ENCODE peak calls at places on chromosomes 6 and 20, in ten cellular contexts. T is pancreas; V is PC-9; J is transverse colon; L is body of pancreas; X is K562; N is Peyer's patch; S is CD8-positive, alpha-beta T cell; B is thyroid gland; A is spleen. C is an unnamed sample. For H3K4me1 and H3K36me3, the result is how much of the 10 kb centered on the place peaks cover.

GRCh38 chr20:49091104-49091503 is 45.0 kb downstream of the CSE1L start:
- DNase-seq in T (no peak), V (no peak), J (no peak), L (no peak), X (no peak), N (no peak), S (no peak), B (no peak), A (no peak), C (no peak)

GRCh38 chr6:136307351-136307750 is 17.7 kb upstream of the BCLAF1 start:
- DNase-seq in T (no peak), V (no peak), J (no peak), L (no peak), X (peak), N (no peak), S (no peak), B (no peak), A (no peak), C (no peak)

GRCh38 chr6:51028271-51028670 is 209.6 kb downstream of the TFAP2B start:
- DNase-seq in T (no peak), V (peak), J (no peak), L (no peak), X (no peak), N (no peak), S (no peak), B (no peak), A (no peak), C (no peak)

GRCh38 chr6:113824411-113824810 is 32.7 kb upstream of the MARCKS start:
- DNase-seq in T (no peak), V (no peak), J (no peak), L (peak), X (no peak), N (no peak), S (no peak), B (no peak), A (no peak), C (no peak)

GRCh38 chr6:101597711-101598110 is 204.2 kb downstream of the GRIK2 start:
- DNase-seq in T (no peak), V (no peak), J (no peak), L (no peak), X (no peak), N (no peak), S (no peak), B (no peak), A (no peak), C (no peak)

GRCh38 chr20:51136326-51136725 is 113.4 kb upstream of the KCNG1 start:
- DNase-seq in T (no peak), V (no peak), J (peak), L (no peak), X (no peak), N (no peak), S (no peak), B (no peak), A (no peak), C (no peak)

GRCh38 chr20:50379049-50379990 is 130.9 kb upstream of the PTPN1 start:
- DNase-seq in T (peak), V (peak), J (peak), L (peak), X (no peak), N (peak), S (no peak), B (peak), A (peak), C (no peak)

GRCh38 chr20:3616250-3616649 is 46.9 kb downstream of the GFRA4 start:
- DNase-seq in T (peak), V (no peak), J (no peak), L (peak), X (no peak), N (no peak), S (no peak), B (peak), A (no peak), C (no peak)

GRCh38 chr20:39660965-39661364 is 698.8 kb downstream of the DHX35 start:
- DNase-seq in T (no peak), V (no peak), J (no peak), L (no peak), X (no peak), N (no peak), S (no peak), B (no peak), A (no peak), C (no peak)

GRCh38 chr20:8790442-8791074 is 278.3 kb upstream of the PLCB4 start:
- DNase-seq in T (no peak), V (no peak), J (peak), L (peak), X (peak), N (no peak), S (no peak), B (peak), A (no peak), C (no peak)

GRCh38 chr20:36311854-36312723 is 6.0 kb downstream of the DLGAP4 start:
- DNase-seq in T (no peak), V (no peak), J (no peak), L (no peak), X (no peak), N (no peak), S (no peak), B (no peak), A (peak), C (no peak)

GRCh38 chr20:14343658-14344057 is 6.2 kb upstream of the FLRT3 start:
- DNase-seq in T (no peak), V (no peak), J (no peak), L (no peak), X (no peak), N (no peak), S (no peak), B (no peak), A (no peak), C (no peak)

GRCh38 chr20:9689041-9689440 is 149.8 kb downstream of the PAK5 start:
- DNase-seq in T (no peak), V (no peak), J (no peak), L (no peak), X (no peak), N (no peak), S (no peak), B (no peak), A (no peak), C (no peak)

GRCh38 chr6:14380421-14380820 is 262.8 kb downstream of the CD83 start:
- DNase-seq in T (no peak), V (no peak), J (no peak), L (no peak), X (no peak), N (no peak), S (no peak), B (no peak), A (no peak), C (no peak)

GRCh38 chr6:88483424-88483823 is 317.3 kb upstream of the CNR1 start:
- DNase-seq in T (no peak), V (no peak), J (no peak), L (no peak), X (no peak), N (no peak), S (no peak), B (no peak), A (no peak), C (no peak)

GRCh38 chr6:134170844-134171243 is 118.4 kb upstream of the SLC2A12 start:
- DNase-seq in T (no peak), V (peak), J (no peak), L (peak), X (no peak), N (no peak), S (no peak), B (no peak), A (no peak), C (no peak)

GRCh38 chr6:157808405-157808950 is 14.6 kb upstream of the SNX9 start:
- DNase-seq in T (no peak), V (no peak), J (no peak), L (no peak), X (no peak), N (no peak), S (no peak), B (peak), A (no peak), C (no peak)

GRCh38 chr20:9498322-9498721 is 16.1 kb upstream of the LAMP5 start:
- DNase-seq in T (no peak), V (no peak), J (no peak), L (no peak), X (no peak), N (no peak), S (no peak), B (no peak), A (no peak), C (no peak)

GRCh38 chr6:75234126-75234865 is 9.3 kb downstream of the COX7A2 start:
- DNase-seq in T (no peak), V (no peak), J (no peak), L (no peak), X (no peak), N (no peak), S (no peak), B (no peak), A (no peak), C (no peak)

GRCh38 chr6:45921703-45922270 is 93.9 kb downstream of the CLIC5 start:
- DNase-seq in T (no peak), V (no peak), J (no peak), L (no peak), X (no peak), N (no peak), S (no peak), B (no peak), A (no peak), C (no peak)

GRCh38 chr20:3661836-3662665 is 1.1 kb downstream of the GFRA4 start:
- DNase-seq in T (no peak), V (no peak), J (no peak), L (no peak), X (no peak), N (no peak), S (no peak), B (no peak), A (no peak), C (no peak)

GRCh38 chr6:91167846-91168245 is 581.0 kb upstream of the MAP3K7 start:
- DNase-seq in T (no peak), V (no peak), J (no peak), L (no peak), X (no peak), N (no peak), S (no peak), B (no peak), A (no peak), C (no peak)

GRCh38 chr6:47628448-47629272 is 69.7 kb upstream of the ADGRF4 start:
- DNase-seq in T (no peak), V (no peak), J (no peak), L (no peak), X (no peak), N (no peak), S (no peak), B (no peak), A (no peak), C (no peak)

GRCh38 chr6:37289931-37290330 is 32.0 kb upstream of the TMEM217 start:
- DNase-seq in T (no peak), V (peak), J (no peak), L (no peak), X (no peak), N (no peak), S (peak), B (no peak), A (no peak), C (no peak)

GRCh38 chr20:52118233-52118632 is 73.3 kb downstream of the ZFP64 start:
- DNase-seq in T (no peak), V (no peak), J (no peak), L (no peak), X (no peak), N (no peak), S (no peak), B (no peak), A (no peak), C (no peak)

GRCh38 chr6:26020983-26021349 is 58.4 kb downstream of the TRIM38 start:
- DNase-seq in T (peak), V (peak), J (peak), L (peak), X (no peak), N (peak), S (peak), B (peak), A (peak), C (no peak)

GRCh38 chr20:47038581-47039560 is 144.2 kb downstream of the EYA2 start:
- DNase-seq in T (no peak), V (no peak), J (no peak), L (no peak), X (no peak), N (no peak), S (no peak), B (no peak), A (no peak), C (no peak)

GRCh38 chr6:63556369-63556768 is 15.9 kb upstream of the LOC128125822 start:
- DNase-seq in T (no peak), V (no peak), J (no peak), L (no peak), X (no peak), N (no peak), S (no peak), B (no peak), A (no peak), C (no peak)

GRCh38 chr20:1867495-1868260 is 27.5 kb upstream of the SIRPA start:
- DNase-seq in T (no peak), V (no peak), J (no peak), L (no peak), X (no peak), N (no peak), S (no peak), B (no peak), A (no peak), C (no peak)

GRCh38 chr20:6079011-6079410 is 25.2 kb upstream of the LRRN4 start:
- DNase-seq in T (no peak), V (no peak), J (no peak), L (no peak), X (no peak), N (no peak), S (no peak), B (no peak), A (no peak), C (no peak)

GRCh38 chr6:1851681-1852456 is 242.2 kb downstream of the FOXC1 start:
- DNase-seq in T (no peak), V (no peak), J (no peak), L (no peak), X (no peak), N (no peak), S (no peak), B (no peak), A (no peak), C (no peak)

GRCh38 chr6:47308674-47309325 is 905 bp downstream of the TNFRSF21 start:
- DNase-seq in T (peak), V (no peak), J (peak), L (peak), X (peak), N (peak), S (no peak), B (peak), A (peak), C (peak)

GRCh38 chr6:144285798-144286502 is 815 bp downstream of the UTRN start:
- DNase-seq in T (peak), V (peak), J (peak), L (peak), X (no peak), N (peak), S (peak), B (peak), A (peak), C (peak)

GRCh38 chr6:20655317-20655716 is 121.1 kb downstream of the CDKAL1 start:
- DNase-seq in T (no peak), V (no peak), J (no peak), L (no peak), X (no peak), N (no peak), S (no peak), B (no peak), A (no peak), C (no peak)

GRCh38 chr6:115729036-115729435 is 331.7 kb downstream of the FRK start:
- DNase-seq in T (no peak), V (no peak), J (no peak), L (no peak), X (no peak), N (no peak), S (no peak), B (no peak), A (peak), C (no peak)

GRCh38 chr20:57397693-57398108 is 6.5 kb downstream of the RBM38 start:
- DNase-seq in T (peak), V (no peak), J (peak), L (no peak), X (no peak), N (no peak), S (peak), B (no peak), A (peak), C (peak)

GRCh38 chr20:12775041-12775440 is 233.7 kb upstream of the SPTLC3 start:
- DNase-seq in T (no peak), V (no peak), J (no peak), L (no peak), X (no peak), N (no peak), S (no peak), B (no peak), A (no peak), C (no peak)

GRCh38 chr6:40788661-40789111 is 201.5 kb upstream of the LRFN2 start:
- DNase-seq in T (peak), V (no peak), J (no peak), L (peak), X (no peak), N (no peak), S (peak), B (peak), A (no peak), C (peak)

DNA sequence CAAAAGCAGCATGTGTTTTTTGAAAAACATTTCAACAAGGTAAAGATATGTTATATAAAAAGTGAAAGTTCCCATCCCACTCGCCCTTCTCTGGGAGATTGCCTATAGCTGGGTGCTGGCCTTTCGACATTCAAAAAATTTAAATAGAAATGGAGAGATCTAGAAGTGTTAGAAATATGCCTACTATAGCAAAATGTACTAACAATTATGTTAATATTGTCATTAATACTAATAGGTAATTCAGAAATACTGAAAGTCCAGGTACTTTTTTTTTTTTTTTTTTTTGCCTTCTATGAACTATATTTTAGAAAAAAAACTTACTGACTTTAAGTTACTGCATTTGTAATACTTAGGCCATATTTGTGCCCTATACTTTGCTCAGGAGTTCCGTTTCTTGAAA is 87.1 kb downstream of the SESN1 start:
- DNase-seq in T (no peak), V (no peak), J (no peak), L (no peak), X (no peak), N (no peak), S (no peak), B (no peak), A (no peak), C (no peak)
- H3K4me1 ChIP-seq in T (under half), V (under half), J (half or more), L (under half), X (under half), N (under half), S (under half), B (half or more), A (half or more), C (under half)

DNA sequence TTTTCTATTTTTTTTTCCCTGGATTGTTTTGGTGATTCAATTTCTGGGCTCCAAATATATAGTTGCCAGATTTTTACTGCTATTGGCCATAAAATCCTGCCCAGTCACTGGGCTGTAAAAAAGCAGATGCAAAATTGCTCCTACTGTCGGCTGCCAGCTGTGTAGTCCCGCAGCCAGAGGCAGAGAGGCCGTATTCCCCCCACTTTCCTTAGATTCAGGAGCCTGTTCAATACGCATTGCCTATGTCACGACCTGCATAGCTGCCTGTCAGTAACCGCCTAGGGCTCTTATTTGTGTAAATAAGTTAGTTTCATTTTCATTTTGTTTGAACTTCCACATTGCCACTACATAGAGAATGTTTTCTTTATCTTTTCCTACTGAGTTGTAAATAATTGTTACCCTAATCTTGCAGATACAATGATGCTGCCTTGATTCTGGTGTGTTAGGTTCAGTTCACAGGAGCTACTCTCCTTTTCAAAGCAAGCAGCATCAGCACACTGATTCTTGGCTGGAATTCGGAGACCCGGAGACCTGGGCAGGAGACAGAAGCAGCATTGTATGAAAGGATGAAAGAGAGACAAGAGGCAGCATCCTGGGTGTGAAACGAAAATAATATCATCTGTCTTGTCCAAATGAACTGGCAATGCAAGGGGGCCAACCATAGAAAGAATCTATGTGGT is 46.0 kb upstream of the UST start:
- DNase-seq in T (no peak), V (no peak), J (peak), L (no peak), X (no peak), N (no peak), S (no peak), B (peak), A (no peak), C (peak)
- H3K4me3 ChIP-seq in T (no peak), V (peak), J (peak), L (peak), X (no peak), N (peak), S (peak), B (no peak), A (peak), C (peak)

DNA sequence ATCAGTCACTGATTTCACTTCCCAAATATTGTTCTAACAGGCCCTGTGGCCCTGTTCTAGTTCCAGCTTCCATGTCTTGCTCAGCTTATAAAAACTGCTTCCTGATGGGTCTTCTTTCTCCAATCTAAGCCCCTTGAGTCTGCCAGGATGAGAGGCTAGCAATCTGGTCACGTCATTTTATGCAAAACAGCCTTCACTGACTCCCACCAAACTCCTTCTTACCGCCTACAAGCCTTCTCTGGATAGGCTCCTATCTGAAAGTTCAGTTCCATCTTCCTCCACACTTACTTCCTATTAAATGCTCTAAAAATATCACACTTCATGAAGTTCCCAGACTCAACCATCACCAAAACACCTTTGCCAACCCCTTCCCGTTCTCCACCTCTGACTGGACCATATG is 15.5 kb downstream of the CRNKL1 start:
- DNase-seq in T (no peak), V (no peak), J (no peak), L (no peak), X (no peak), N (no peak), S (no peak), B (no peak), A (no peak), C (no peak)
- H3K36me3 ChIP-seq in T (under half), V (under half), J (half or more), L (half or more), X (half or more), N (half or more), S (half or more), B (half or more), A (half or more), C (half or more)

GRCh38 chr20:32205502-32206382 is 1.8 kb downstream of the PLAGL2 start:
- DNase-seq in T (no peak), V (peak), J (no peak), L (no peak), X (no peak), N (no peak), S (no peak), B (no peak), A (no peak), C (no peak)

GRCh38 chr20:32203556-32204484 is 3.7 kb downstream of the PLAGL2 start:
- DNase-seq in T (no peak), V (peak), J (peak), L (peak), X (no peak), N (no peak), S (no peak), B (peak), A (no peak), C (peak)

GRCh38 chr20:32206383-32207210 is 946 bp downstream of the PLAGL2 start:
- DNase-seq in T (no peak), V (peak), J (no peak), L (no peak), X (no peak), N (no peak), S (no peak), B (no peak), A (no peak), C (no peak)

GRCh38 chr20:32207211-32207625 is 325 bp downstream of the PLAGL2 start:
- DNase-seq in T (no peak), V (no peak), J (no peak), L (no peak), X (peak), N (no peak), S (no peak), B (no peak), A (no peak), C (no peak)

DNA sequence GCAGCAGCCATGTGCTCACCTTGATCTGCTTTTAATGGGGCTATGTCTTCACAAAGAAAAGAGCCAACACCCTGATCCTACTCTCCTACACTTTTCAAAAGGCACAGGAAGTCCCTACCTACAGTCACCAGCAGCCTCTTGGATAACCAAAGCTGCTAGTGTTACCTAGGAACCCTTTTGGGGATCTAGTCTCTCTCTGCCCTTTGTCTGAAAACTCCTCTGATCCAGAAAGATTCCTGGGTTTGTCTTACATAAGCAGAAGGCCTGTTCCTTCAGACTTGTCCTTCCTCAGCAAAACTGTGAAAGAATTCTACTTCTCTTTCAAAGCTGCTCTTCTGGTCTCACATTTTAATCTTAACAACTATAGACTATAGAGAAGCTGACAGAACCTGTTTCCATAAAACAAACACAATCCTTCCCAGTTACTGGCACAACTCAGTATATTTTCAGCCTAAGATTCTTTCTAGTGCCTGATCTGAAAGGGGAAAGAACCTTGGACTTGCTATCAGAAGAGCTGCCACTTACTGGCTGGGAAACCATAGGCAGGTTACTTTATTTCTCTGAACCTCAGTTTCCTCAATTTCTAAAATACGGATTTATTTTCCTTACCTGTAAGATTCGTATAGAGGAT is 2.9 kb downstream of the PLAGL2 start:
- DNase-seq in T (no peak), V (peak), J (no peak), L (no peak), X (no peak), N (no peak), S (no peak), B (no peak), A (no peak), C (no peak)
- H3K4me1 ChIP-seq in T (half or more), V (under half), J (half or more), L (half or more), X (under half), N (under half), S (half or more), B (half or more), A (half or more), C (under half)

C was measured in naive thymus-derived CD4-positive, alpha-beta T cell.